ENCODE peak calls at places on chromosomes 11 and 22, in four cellular contexts. One of them, this sample, is unnamed.

GRCh38 chr11:74015919-74016684 is 7.2 kb upstream of the UCP3 start:
- DNase-seq in thoracic aorta: no peak
- DNase-seq in PC-3: no peak
- DNase-seq in AG08396: no peak
- DNase-seq in this sample: no peak

GRCh38 chr11:42407379-42407778 is 904.4 kb upstream of the API5 start:
- DNase-seq in thoracic aorta: no peak
- DNase-seq in PC-3: peak; percentile 33
- DNase-seq in AG08396: no peak
- DNase-seq in this sample: peak; percentile 6

GRCh38 chr22:23058063-23058462 is 12.3 kb upstream of the GNAZ start:
- DNase-seq in thoracic aorta: no peak
- DNase-seq in PC-3: no peak
- DNase-seq in AG08396: no peak
- DNase-seq in this sample: no peak

GRCh38 chr11:108854366-108854765 is 189.5 kb downstream of the DDX10 start:
- DNase-seq in thoracic aorta: no peak
- DNase-seq in PC-3: no peak
- DNase-seq in AG08396: no peak
- DNase-seq in this sample: no peak

GRCh38 chr11:33663121-33663520 is 37.5 kb downstream of the C11orf91 start:
- DNase-seq in thoracic aorta: no peak
- DNase-seq in PC-3: no peak
- DNase-seq in AG08396: no peak
- DNase-seq in this sample: no peak

GRCh38 chr11:66933508-66933907 is 24.7 kb downstream of the PC start:
- DNase-seq in thoracic aorta: no peak
- DNase-seq in PC-3: no peak
- DNase-seq in AG08396: no peak
- DNase-seq in this sample: no peak

GRCh38 chr22:28929197-28929596 is 45.8 kb downstream of the ZNRF3 start:
- DNase-seq in thoracic aorta: no peak
- DNase-seq in PC-3: no peak
- DNase-seq in AG08396: no peak
- DNase-seq in this sample: no peak

GRCh38 chr22:35150163-35151107 is 84.5 kb downstream of the ISX start:
- DNase-seq in thoracic aorta: no peak
- DNase-seq in PC-3: peak; percentile 54
- DNase-seq in AG08396: peak; percentile 47
- DNase-seq in this sample: peak; percentile 44

This sample was measured in ACHN.